ENCODE peak calls at places on chromosomes 13 and 19, in nine cellular contexts. O is mesenteric fat pad, E is HT1080, R is fibroblast of the aortic adventitia, Y is AG10803, J is T-helper 1 cell, I is heart right ventricle, A is T-helper 2 cell, H is NCI-H1105. P is an unnamed sample.

GRCh38 chr19:756232-756631 is 5.3 kb downstream of the MISP start:
- DNase-seq in E (peak), I (no peak), J (no peak), A (no peak), R (no peak), H (no peak), O (no peak), Y (peak), P (no peak)

GRCh38 chr19:18800079-18800478 is 9.0 kb upstream of the COMP start:
- DNase-seq in E (no peak), J (no peak), I (no peak), O (no peak), A (no peak), Y (no peak), R (no peak), H (no peak), P (no peak)

GRCh38 chr19:8607386-8607785 is 3.1 kb downstream of the ADAMTS10 start:
- DNase-seq in Y (peak), H (no peak), I (peak), E (no peak), A (no peak), J (no peak), R (peak), O (no peak), P (no peak)

GRCh38 chr19:4108767-4109625 is 14.9 kb downstream of the MAP2K2 start:
- DNase-seq in Y (no peak), J (peak), E (no peak), R (no peak), H (no peak), I (no peak), A (peak), O (no peak), P (peak)

GRCh38 chr19:19319725-19320361 is 466 bp downstream of the SUGP1 start:
- DNase-seq in Y (no peak), E (no peak), O (no peak), A (no peak), I (no peak), J (no peak), R (no peak), H (no peak), P (peak)

GRCh38 chr19:18452386-18452785 is 14.5 kb upstream of the ISYNA1 start:
- DNase-seq in H (no peak), A (no peak), E (no peak), Y (no peak), O (no peak), J (no peak), R (no peak), I (no peak), P (no peak)

GRCh38 chr13:26469602-26470001 is 87.9 kb upstream of the WASF3 start:
- DNase-seq in J (no peak), A (no peak), Y (no peak), R (no peak), O (no peak), H (no peak), E (no peak), I (no peak), P (no peak)

GRCh38 chr19:46201413-46202310 is 27.9 kb upstream of the IGFL1 start:
- DNase-seq in E (no peak), I (no peak), H (no peak), J (no peak), Y (no peak), A (no peak), R (no peak), O (no peak), P (no peak)

GRCh38 chr13:29994911-29995601 is 144.6 kb upstream of the UBL3 start:
- DNase-seq in I (no peak), A (no peak), O (no peak), E (no peak), J (no peak), Y (peak), R (no peak), H (no peak), P (no peak)

GRCh38 chr13:68872338-68872737 is 1235.3 kb upstream of the ATXN8OS start:
- DNase-seq in H (no peak), R (no peak), O (no peak), E (peak), J (no peak), A (no peak), I (no peak), Y (no peak), P (no peak)

GRCh38 chr19:55258476-55258827 is 365 bp downstream of the PPP6R1 start:
- DNase-seq in H (no peak), A (peak), O (no peak), E (no peak), R (no peak), J (peak), Y (no peak), I (no peak), P (no peak)

GRCh38 chr13:47216176-47216822 is 319.4 kb upstream of the HTR2A start:
- DNase-seq in J (no peak), Y (peak), O (no peak), I (no peak), E (peak), R (no peak), H (no peak), A (no peak), P (no peak)

GRCh38 chr13:89695343-89696257 is 1651.9 kb upstream of the MIR17HG start:
- DNase-seq in H (no peak), Y (peak), A (no peak), E (peak), O (no peak), R (peak), I (peak), J (no peak), P (peak)

P was measured in HL-60.